ENCODE peak calls at places on chromosomes 7 and 10, in four cellular contexts. P, G, E and Q are unnamed samples.

GRCh38 chr7:80498481-80499349 is 13.1 kb downstream of the GNAT3 start:
- DNase-seq in P (peak; percentile 77), G (no peak), E (no peak), Q (no peak)

GRCh38 chr10:47340613-47341170 is 7.5 kb upstream of the RBP3 start:
- DNase-seq in P (peak; percentile 64), G (peak; percentile 75), E (peak; percentile 17), Q (peak; percentile 69)

GRCh38 chr10:133358920-133359300 is 1.1 kb upstream of the FUOM start:
- DNase-seq in P (no peak), G (no peak), E (no peak), Q (no peak)

GRCh38 chr10:30587522-30588031 is 42.0 kb downstream of the LYZL2 start:
- DNase-seq in P (no peak), G (no peak), E (no peak), Q (no peak)

GRCh38 chr10:18797286-18797685 is 138.1 kb downstream of the ARL5B start:
- DNase-seq in P (no peak), G (no peak), E (no peak), Q (no peak)

GRCh38 chr10:34698979-34699378 is 116.1 kb downstream of the PARD3 start:
- DNase-seq in P (peak; percentile 66), G (no peak), E (no peak), Q (no peak)

GRCh38 chr10:119377905-119378736 is 164.4 kb downstream of the RGS10 start:
- DNase-seq in P (no peak), G (no peak), E (peak; percentile 90), Q (no peak)

GRCh38 chr7:13778967-13779366 is 210.5 kb downstream of the ETV1 start:
- DNase-seq in P (peak; percentile 25), G (no peak), E (no peak), Q (no peak)

GRCh38 chr7:123485187-123485586 is 49.2 kb downstream of the IQUB start:
- DNase-seq in P (peak; percentile 6), G (no peak), E (no peak), Q (no peak)

GRCh38 chr10:25522946-25523608 is 348.3 kb downstream of the GPR158 start:
- DNase-seq in P (peak; percentile 68), G (no peak), E (no peak), Q (no peak)

GRCh38 chr7:5627745-5628547 is 153.5 kb downstream of the RNF216 start:
- DNase-seq in P (no peak), G (no peak), E (no peak), Q (no peak)